ENCODE peak calls at places on chromosomes 3 and 15, in eight cellular contexts. One of them, this sample, is unnamed.

GRCh38 chr3:99586680-99587079 is 51.7 kb upstream of the COL8A1 start:
- DNase-seq in tibial artery: no peak
- DNase-seq in Panc1: no peak
- DNase-seq in astrocyte: peak; percentile 9
- DNase-seq in lower lobe of right lung: no peak
- DNase-seq in IMR-90: no peak
- DNase-seq in CD8-positive, alpha-beta memory T cell: no peak
- DNase-seq in stomach: no peak
- DNase-seq in this sample: peak; percentile 25

GRCh38 chr15:47768730-47769129 is 51.4 kb downstream of the SEMA6D start:
- DNase-seq in tibial artery: no peak
- DNase-seq in Panc1: no peak
- DNase-seq in astrocyte: peak; percentile 10
- DNase-seq in lower lobe of right lung: no peak
- DNase-seq in IMR-90: no peak
- DNase-seq in CD8-positive, alpha-beta memory T cell: no peak
- DNase-seq in stomach: no peak
- DNase-seq in this sample: no peak

GRCh38 chr15:27459836-27460235 is 488.9 kb downstream of the GABRG3 start:
- DNase-seq in tibial artery: no peak
- DNase-seq in Panc1: no peak
- DNase-seq in astrocyte: peak; percentile 64
- DNase-seq in lower lobe of right lung: no peak
- DNase-seq in IMR-90: no peak
- DNase-seq in CD8-positive, alpha-beta memory T cell: no peak
- DNase-seq in stomach: no peak
- DNase-seq in this sample: no peak

GRCh38 chr3:156816794-156817741 is 9.1 kb upstream of the LEKR1 start:
- DNase-seq in tibial artery: peak; percentile 84
- DNase-seq in Panc1: peak; percentile 83
- DNase-seq in astrocyte: peak; percentile 77
- DNase-seq in lower lobe of right lung: peak; percentile 94
- DNase-seq in IMR-90: peak; percentile 90
- DNase-seq in CD8-positive, alpha-beta memory T cell: peak; percentile 84
- DNase-seq in stomach: peak; percentile 93
- DNase-seq in this sample: peak; percentile 85

GRCh38 chr15:40338041-40338657 is 2.6 kb downstream of the CCDC9B start:
- DNase-seq in tibial artery: peak; percentile 86
- DNase-seq in Panc1: no peak
- DNase-seq in astrocyte: no peak
- DNase-seq in lower lobe of right lung: peak; percentile 89
- DNase-seq in IMR-90: peak; percentile 60
- DNase-seq in CD8-positive, alpha-beta memory T cell: peak; percentile 62
- DNase-seq in stomach: peak; percentile 74
- DNase-seq in this sample: peak; percentile 63

GRCh38 chr3:144273611-144274010 is 302.0 kb downstream of the DIPK2A start:
- DNase-seq in tibial artery: no peak
- DNase-seq in Panc1: no peak
- DNase-seq in astrocyte: peak; percentile 31
- DNase-seq in lower lobe of right lung: no peak
- DNase-seq in IMR-90: peak; percentile 15
- DNase-seq in CD8-positive, alpha-beta memory T cell: no peak
- DNase-seq in stomach: no peak
- DNase-seq in this sample: peak; percentile 49

GRCh38 chr15:39886418-39886817 is 33.6 kb downstream of the GPR176 start:
- DNase-seq in tibial artery: no peak
- DNase-seq in Panc1: no peak
- DNase-seq in astrocyte: no peak
- DNase-seq in lower lobe of right lung: no peak
- DNase-seq in IMR-90: no peak
- DNase-seq in CD8-positive, alpha-beta memory T cell: no peak
- DNase-seq in stomach: no peak
- DNase-seq in this sample: no peak

GRCh38 chr3:193829781-193830180 is 236.8 kb downstream of the OPA1 start:
- DNase-seq in tibial artery: no peak
- DNase-seq in Panc1: no peak
- DNase-seq in astrocyte: peak; percentile 83
- DNase-seq in lower lobe of right lung: no peak
- DNase-seq in IMR-90: peak; percentile 16
- DNase-seq in CD8-positive, alpha-beta memory T cell: no peak
- DNase-seq in stomach: peak; percentile 65
- DNase-seq in this sample: peak; percentile 88

GRCh38 chr3:55484741-55485207 is 2.3 kb downstream of the WNT5A start:
- DNase-seq in tibial artery: no peak
- DNase-seq in Panc1: no peak
- DNase-seq in astrocyte: no peak
- DNase-seq in lower lobe of right lung: no peak
- DNase-seq in IMR-90: no peak
- DNase-seq in CD8-positive, alpha-beta memory T cell: no peak
- DNase-seq in stomach: no peak
- DNase-seq in this sample: peak; percentile 45

GRCh38 chr3:172290457-172290856 is 157.8 kb downstream of the GHSR start:
- DNase-seq in tibial artery: no peak
- DNase-seq in Panc1: no peak
- DNase-seq in astrocyte: no peak
- DNase-seq in lower lobe of right lung: no peak
- DNase-seq in IMR-90: no peak
- DNase-seq in CD8-positive, alpha-beta memory T cell: no peak
- DNase-seq in stomach: no peak
- DNase-seq in this sample: no peak

GRCh38 chr3:172286554-172287148 is 161.6 kb downstream of the GHSR start:
- DNase-seq in tibial artery: no peak
- DNase-seq in Panc1: no peak
- DNase-seq in astrocyte: no peak
- DNase-seq in lower lobe of right lung: no peak
- DNase-seq in IMR-90: no peak
- DNase-seq in CD8-positive, alpha-beta memory T cell: no peak
- DNase-seq in stomach: no peak
- DNase-seq in this sample: no peak

GRCh38 chr3:172287811-172288477 is 160.3 kb downstream of the GHSR start:
- DNase-seq in tibial artery: no peak
- DNase-seq in Panc1: no peak
- DNase-seq in astrocyte: no peak
- DNase-seq in lower lobe of right lung: no peak
- DNase-seq in IMR-90: no peak
- DNase-seq in CD8-positive, alpha-beta memory T cell: no peak
- DNase-seq in stomach: no peak
- DNase-seq in this sample: no peak

GRCh38 chr3:172289583-172289982 is 158.7 kb downstream of the GHSR start:
- DNase-seq in tibial artery: peak; percentile 68
- DNase-seq in Panc1: no peak
- DNase-seq in astrocyte: no peak
- DNase-seq in lower lobe of right lung: no peak
- DNase-seq in IMR-90: no peak
- DNase-seq in CD8-positive, alpha-beta memory T cell: no peak
- DNase-seq in stomach: no peak
- DNase-seq in this sample: no peak

GRCh38 chr3:172288625-172289024 is 159.6 kb downstream of the GHSR start:
- DNase-seq in tibial artery: no peak
- DNase-seq in Panc1: no peak
- DNase-seq in astrocyte: no peak
- DNase-seq in lower lobe of right lung: no peak
- DNase-seq in IMR-90: no peak
- DNase-seq in CD8-positive, alpha-beta memory T cell: no peak
- DNase-seq in stomach: no peak
- DNase-seq in this sample: no peak
- H3K27ac ChIP-seq in tibial artery: no peak overlapping the region
- H3K27ac ChIP-seq in Panc1: no peak overlapping the region
- H3K27ac ChIP-seq in astrocyte: no peak overlapping the region
- H3K27ac ChIP-seq in lower lobe of right lung: no peak overlapping the region
- H3K27ac ChIP-seq in IMR-90: no peak overlapping the region
- H3K27ac ChIP-seq in CD8-positive, alpha-beta memory T cell: no peak overlapping the region
- H3K27ac ChIP-seq in stomach: peak overlapping the region; percentile 57
- H3K27ac ChIP-seq in this sample: no peak overlapping the region

DNA sequence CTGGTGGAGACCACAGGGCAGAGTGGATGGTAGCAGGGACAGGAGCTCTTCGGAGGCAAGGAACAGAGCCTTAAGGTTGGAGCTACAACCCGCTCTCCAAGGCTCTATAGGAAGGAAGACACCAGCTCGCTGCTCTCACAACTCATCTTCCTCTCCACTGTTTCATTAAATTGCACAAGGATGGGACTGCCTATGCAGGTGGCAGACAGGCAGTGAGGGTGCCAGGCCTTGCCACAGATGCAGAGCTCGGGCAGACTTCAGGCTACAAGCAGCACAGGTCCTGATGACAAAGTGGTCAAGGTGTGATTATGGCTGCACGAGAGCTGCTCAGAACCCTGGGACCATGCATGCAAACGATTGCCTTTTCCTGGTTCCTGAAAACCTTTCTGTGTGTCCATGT is 144.6 kb downstream of the FOXP1 start:
- DNase-seq in tibial artery: no peak
- DNase-seq in Panc1: no peak
- DNase-seq in astrocyte: no peak
- DNase-seq in lower lobe of right lung: no peak
- DNase-seq in IMR-90: no peak
- DNase-seq in CD8-positive, alpha-beta memory T cell: no peak
- DNase-seq in stomach: no peak
- DNase-seq in this sample: no peak
- H3K4me1 ChIP-seq in tibial artery: peaks cover 43% of the 10 kb centered on the region
- H3K4me1 ChIP-seq in Panc1: no peaks in the 10 kb centered on the region
- H3K4me1 ChIP-seq in astrocyte: peaks cover 2% of the 10 kb centered on the region
- H3K4me1 ChIP-seq in lower lobe of right lung: peaks cover 51% of the 10 kb centered on the region
- H3K4me1 ChIP-seq in IMR-90: peaks cover 8% of the 10 kb centered on the region
- H3K4me1 ChIP-seq in CD8-positive, alpha-beta memory T cell: peaks cover 91% of the 10 kb centered on the region
- H3K4me1 ChIP-seq in stomach: peaks cover 14% of the 10 kb centered on the region
- H3K4me1 ChIP-seq in this sample: peaks cover 1% of the 10 kb centered on the region

GRCh38 chr15:25186411-25186810 is 231.6 kb downstream of the SNRPN start:
- DNase-seq in tibial artery: peak; percentile 45
- DNase-seq in Panc1: no peak
- DNase-seq in astrocyte: no peak
- DNase-seq in lower lobe of right lung: peak; percentile 38
- DNase-seq in IMR-90: no peak
- DNase-seq in CD8-positive, alpha-beta memory T cell: no peak
- DNase-seq in stomach: no peak
- DNase-seq in this sample: no peak
- H3K9me3 ChIP-seq in tibial artery: no peaks in the 10 kb centered on the region
- H3K9me3 ChIP-seq in Panc1: no peaks in the 10 kb centered on the region
- H3K9me3 ChIP-seq in astrocyte: peaks cover 23% of the 10 kb centered on the region
- H3K9me3 ChIP-seq in lower lobe of right lung: no peaks in the 10 kb centered on the region
- H3K9me3 ChIP-seq in IMR-90: peaks cover 84% of the 10 kb centered on the region
- H3K9me3 ChIP-seq in CD8-positive, alpha-beta memory T cell: no peaks in the 10 kb centered on the region
- H3K9me3 ChIP-seq in stomach: peaks cover 100% of the 10 kb centered on the region
- H3K9me3 ChIP-seq in this sample: no peaks in the 10 kb centered on the region

GRCh38 chr15:31256385-31257265 is 70.0 kb upstream of the KLF13 start:
- DNase-seq in tibial artery: no peak
- DNase-seq in Panc1: no peak
- DNase-seq in astrocyte: no peak
- DNase-seq in lower lobe of right lung: no peak
- DNase-seq in IMR-90: no peak
- DNase-seq in CD8-positive, alpha-beta memory T cell: no peak
- DNase-seq in stomach: no peak
- DNase-seq in this sample: no peak
- H3K27ac ChIP-seq in tibial artery: no peak overlapping the region
- H3K27ac ChIP-seq in Panc1: peak overlapping the region; percentile 52
- H3K27ac ChIP-seq in astrocyte: no peak overlapping the region
- H3K27ac ChIP-seq in lower lobe of right lung: no peak overlapping the region
- H3K27ac ChIP-seq in IMR-90: no peak overlapping the region
- H3K27ac ChIP-seq in CD8-positive, alpha-beta memory T cell: no peak overlapping the region
- H3K27ac ChIP-seq in stomach: no peak overlapping the region
- H3K27ac ChIP-seq in this sample: no peak overlapping the region

DNA sequence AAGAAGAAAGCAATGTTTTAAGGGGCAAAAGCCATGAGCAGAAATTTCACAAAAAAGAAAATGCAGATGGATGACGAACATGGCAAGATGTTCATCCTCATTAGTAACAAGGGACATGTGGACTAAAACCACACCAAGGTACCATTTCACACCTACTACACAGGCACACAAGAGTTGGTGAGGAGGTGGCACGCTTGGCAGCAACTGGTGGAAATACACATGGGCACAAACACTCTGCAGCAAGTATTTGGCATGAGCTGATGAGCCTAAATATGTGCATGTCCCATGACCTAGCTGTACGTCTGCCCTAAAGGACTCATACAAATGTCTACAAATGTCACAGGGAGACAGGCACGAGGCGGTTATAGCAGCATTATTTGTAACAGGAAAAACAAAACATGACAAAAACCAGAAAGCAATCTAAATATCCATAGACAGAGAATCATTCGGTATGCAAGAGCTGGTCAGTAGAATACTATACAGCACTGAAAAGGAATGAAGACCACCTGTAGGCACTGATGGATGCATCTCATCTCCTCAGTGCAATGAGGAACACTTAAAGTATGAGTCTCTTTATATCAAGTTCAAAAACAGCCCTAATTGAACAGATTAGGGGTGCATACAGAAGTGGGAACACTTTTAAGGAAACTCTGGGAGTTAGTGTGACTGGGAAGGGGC is 11.5 kb upstream of the FBLN2 start:
- DNase-seq in tibial artery: peak; percentile 42
- DNase-seq in Panc1: no peak
- DNase-seq in astrocyte: no peak
- DNase-seq in lower lobe of right lung: no peak
- DNase-seq in IMR-90: no peak
- DNase-seq in CD8-positive, alpha-beta memory T cell: no peak
- DNase-seq in stomach: no peak
- DNase-seq in this sample: no peak
- H3K4me1 ChIP-seq in tibial artery: peaks cover 19% of the 10 kb centered on the region
- H3K4me1 ChIP-seq in Panc1: no peaks in the 10 kb centered on the region
- H3K4me1 ChIP-seq in astrocyte: peaks cover 49% of the 10 kb centered on the region
- H3K4me1 ChIP-seq in lower lobe of right lung: no peaks in the 10 kb centered on the region
- H3K4me1 ChIP-seq in IMR-90: peaks cover 26% of the 10 kb centered on the region
- H3K4me1 ChIP-seq in CD8-positive, alpha-beta memory T cell: peaks cover 6% of the 10 kb centered on the region
- H3K4me1 ChIP-seq in stomach: no peaks in the 10 kb centered on the region
- H3K4me1 ChIP-seq in this sample: peaks cover 13% of the 10 kb centered on the region

GRCh38 chr15:25287823-25288222 is 151.0 kb downstream of the UBE3A start:
- DNase-seq in tibial artery: no peak
- DNase-seq in Panc1: no peak
- DNase-seq in astrocyte: no peak
- DNase-seq in lower lobe of right lung: no peak
- DNase-seq in IMR-90: no peak
- DNase-seq in CD8-positive, alpha-beta memory T cell: no peak
- DNase-seq in stomach: no peak
- DNase-seq in this sample: no peak
- H3K9me3 ChIP-seq in tibial artery: peaks cover 2% of the 10 kb centered on the region
- H3K9me3 ChIP-seq in Panc1: no peaks in the 10 kb centered on the region
- H3K9me3 ChIP-seq in astrocyte: no peaks in the 10 kb centered on the region
- H3K9me3 ChIP-seq in lower lobe of right lung: peaks cover 7% of the 10 kb centered on the region
- H3K9me3 ChIP-seq in IMR-90: no peaks in the 10 kb centered on the region
- H3K9me3 ChIP-seq in CD8-positive, alpha-beta memory T cell: no peaks in the 10 kb centered on the region
- H3K9me3 ChIP-seq in stomach: peaks cover 16% of the 10 kb centered on the region
- H3K9me3 ChIP-seq in this sample: no peaks in the 10 kb centered on the region

GRCh38 chr3:127652246-127652995 is 20.3 kb upstream of the ABTB1 start:
- DNase-seq in tibial artery: peak; percentile 75
- DNase-seq in Panc1: peak; percentile 36
- DNase-seq in astrocyte: peak; percentile 12
- DNase-seq in lower lobe of right lung: peak; percentile 64
- DNase-seq in IMR-90: peak; percentile 50
- DNase-seq in CD8-positive, alpha-beta memory T cell: peak; percentile 23
- DNase-seq in stomach: peak; percentile 54
- DNase-seq in this sample: peak; percentile 31
- H3K27ac ChIP-seq in tibial artery: no peak overlapping the region
- H3K27ac ChIP-seq in Panc1: no peak overlapping the region
- H3K27ac ChIP-seq in astrocyte: no peak overlapping the region
- H3K27ac ChIP-seq in lower lobe of right lung: no peak overlapping the region
- H3K27ac ChIP-seq in IMR-90: no peak overlapping the region
- H3K27ac ChIP-seq in CD8-positive, alpha-beta memory T cell: no peak overlapping the region
- H3K27ac ChIP-seq in stomach: no peak overlapping the region
- H3K27ac ChIP-seq in this sample: no peak overlapping the region

GRCh38 chr15:66723826-66724731 is 22.0 kb downstream of the SMAD6 start:
- DNase-seq in tibial artery: no peak
- DNase-seq in Panc1: no peak
- DNase-seq in astrocyte: peak; percentile 58
- DNase-seq in lower lobe of right lung: no peak
- DNase-seq in IMR-90: peak; percentile 86
- DNase-seq in CD8-positive, alpha-beta memory T cell: no peak
- DNase-seq in stomach: no peak
- DNase-seq in this sample: peak; percentile 50
- H3K4me1 ChIP-seq in tibial artery: peaks cover 66% of the 10 kb centered on the region
- H3K4me1 ChIP-seq in Panc1: peaks cover 78% of the 10 kb centered on the region
- H3K4me1 ChIP-seq in astrocyte: peaks cover 27% of the 10 kb centered on the region
- H3K4me1 ChIP-seq in lower lobe of right lung: peaks cover 73% of the 10 kb centered on the region
- H3K4me1 ChIP-seq in IMR-90: peaks cover 22% of the 10 kb centered on the region
- H3K4me1 ChIP-seq in CD8-positive, alpha-beta memory T cell: peaks cover 17% of the 10 kb centered on the region
- H3K4me1 ChIP-seq in stomach: peaks cover 7% of the 10 kb centered on the region
- H3K4me1 ChIP-seq in this sample: peaks cover 13% of the 10 kb centered on the region

GRCh38 chr3:118666-119065 is 77.9 kb upstream of the CHL1 start:
- DNase-seq in tibial artery: no peak
- DNase-seq in Panc1: no peak
- DNase-seq in astrocyte: no peak
- DNase-seq in lower lobe of right lung: no peak
- DNase-seq in IMR-90: no peak
- DNase-seq in CD8-positive, alpha-beta memory T cell: no peak
- DNase-seq in stomach: no peak
- DNase-seq in this sample: no peak
- H3K9me3 ChIP-seq in tibial artery: no peaks in the 10 kb centered on the region
- H3K9me3 ChIP-seq in Panc1: no peaks in the 10 kb centered on the region
- H3K9me3 ChIP-seq in astrocyte: no peaks in the 10 kb centered on the region
- H3K9me3 ChIP-seq in lower lobe of right lung: no peaks in the 10 kb centered on the region
- H3K9me3 ChIP-seq in IMR-90: no peaks in the 10 kb centered on the region
- H3K9me3 ChIP-seq in CD8-positive, alpha-beta memory T cell: no peaks in the 10 kb centered on the region
- H3K9me3 ChIP-seq in stomach: no peaks in the 10 kb centered on the region
- H3K9me3 ChIP-seq in this sample: no peaks in the 10 kb centered on the region

This sample was measured in fibroblast of lung.